ENCODE peak calls at places on chromosomes 3 and 15, in seven cellular contexts. V is D721Med, J is HCEC 1CT, S is HL-60, R is heart left ventricle, G is germinal center, C is iris pigment epithelial cell. E is an unnamed sample.
A peak's percentile ranks its signal among the peaks of the same experiment; 100 is the strongest.

GRCh38 chr3:143812411-143812968 is 35.8 kb downstream of the SLC9A9 start:
- DNase-seq in S (no peak), J (no peak), C (no peak), G (no peak), R (no peak), V (no peak), E (no peak)

GRCh38 chr3:106114848-106115247 is 246.0 kb upstream of the CBLB start:
- DNase-seq in G (no peak), S (no peak), V (no peak), R (no peak), J (peak; percentile 62), C (peak; percentile 56), E (no peak)

GRCh38 chr15:62071711-62072308 is 5.0 kb downstream of the C2CD4A start:
- DNase-seq in S (no peak), G (peak; percentile 33), R (no peak), V (no peak), J (peak; percentile 46), C (peak; percentile 56), E (peak; percentile 51)

GRCh38 chr3:128698211-128699011 is 27.6 kb upstream of the RAB7A start:
- DNase-seq in G (peak; percentile 22), J (no peak), C (peak; percentile 12), R (peak; percentile 37), S (peak; percentile 43), V (no peak), E (peak; percentile 55)

GRCh38 chr3:64741344-64741743 is 53.5 kb upstream of the ADAMTS9 start:
- DNase-seq in G (no peak), R (no peak), C (peak; percentile 74), S (no peak), V (no peak), J (no peak), E (no peak)

GRCh38 chr3:36890261-36890660 is 54.6 kb downstream of the TRANK1 start:
- DNase-seq in G (no peak), J (no peak), V (no peak), R (no peak), S (no peak), C (no peak), E (no peak)

GRCh38 chr3:16147226-16147625 is 27.3 kb upstream of the GALNT15 start:
- DNase-seq in J (peak; percentile 70), V (no peak), R (no peak), C (peak; percentile 87), S (no peak), G (no peak), E (no peak)

GRCh38 chr3:193780371-193780770 is 187.4 kb downstream of the OPA1 start:
- DNase-seq in G (no peak), S (no peak), R (no peak), V (no peak), C (no peak), J (no peak), E (no peak)

GRCh38 chr3:193732391-193732790 is 139.4 kb downstream of the OPA1 start:
- DNase-seq in J (peak; percentile 57), G (no peak), C (peak; percentile 75), S (no peak), R (no peak), V (no peak), E (no peak)

GRCh38 chr3:65672876-65673815 is 365.6 kb downstream of the MAGI1 start:
- DNase-seq in S (peak; percentile 34), R (peak; percentile 45), V (no peak), J (peak; percentile 54), C (peak; percentile 54), G (no peak), E (peak; percentile 43)

GRCh38 chr3:73164622-73165021 is 103.2 kb downstream of the EBLN2 start:
- DNase-seq in V (no peak), C (no peak), S (no peak), R (no peak), G (no peak), J (no peak), E (no peak)

GRCh38 chr3:30597131-30597768 is 9.2 kb upstream of the TGFBR2 start:
- DNase-seq in V (no peak), R (no peak), G (no peak), C (peak; percentile 94), S (no peak), J (peak; percentile 89), E (peak; percentile 80)

GRCh38 chr3:161854232-161854771 is 357.7 kb downstream of the OTOL1 start:
- DNase-seq in S (peak; percentile 26), J (peak; percentile 50), R (no peak), V (no peak), C (peak; percentile 85), G (no peak), E (peak; percentile 3)

GRCh38 chr3:31077021-31077601 is 182.7 kb upstream of the GADL1 start:
- DNase-seq in R (no peak), S (no peak), J (peak; percentile 96), G (no peak), V (no peak), C (peak; percentile 90), E (no peak)

GRCh38 chr15:27492021-27492621 is 521.1 kb downstream of the GABRG3 start:
- DNase-seq in V (no peak), J (no peak), S (no peak), G (no peak), R (no peak), C (peak; percentile 19), E (no peak)

GRCh38 chr3:105594219-105594618 is 227.5 kb downstream of the ALCAM start:
- DNase-seq in J (peak; percentile 82), V (no peak), G (no peak), C (peak; percentile 77), S (no peak), R (no peak), E (no peak)

GRCh38 chr3:33581666-33582065 is 136.4 kb downstream of the CLASP2 start:
- DNase-seq in S (no peak), C (no peak), V (no peak), R (no peak), J (no peak), G (no peak), E (no peak)

GRCh38 chr3:112519424-112520001 is 20.2 kb upstream of the BTLA start:
- DNase-seq in V (no peak), S (peak; percentile 63), R (peak; percentile 29), J (peak; percentile 58), C (peak; percentile 81), G (peak; percentile 60), E (peak; percentile 95)

GRCh38 chr15:90201150-90201943 is at the start of gene SEMA4B:
- DNase-seq in R (peak; percentile 76), J (peak; percentile 39), G (peak; percentile 92), V (peak; percentile 84), S (peak; percentile 75), C (peak; percentile 49), E (peak; percentile 49)

GRCh38 chr15:77577350-77577749 is 55.4 kb downstream of the LINGO1 start:
- DNase-seq in V (peak; percentile 64), G (no peak), C (no peak), J (no peak), R (no peak), S (no peak), E (no peak)

GRCh38 chr3:111936967-111937366 is 41.9 kb upstream of the ABHD10 start:
- DNase-seq in C (peak; percentile 57), J (peak; percentile 57), V (no peak), S (no peak), R (no peak), G (no peak), E (no peak)

GRCh38 chr15:79828447-79828846 is 68.4 kb downstream of the MTHFS start:
- DNase-seq in R (no peak), J (no peak), G (no peak), V (no peak), C (no peak), S (no peak), E (no peak)

GRCh38 chr3:170977911-170978310 is 48.6 kb downstream of the SLC2A2 start:
- DNase-seq in R (no peak), V (no peak), J (no peak), S (no peak), G (no peak), C (peak; percentile 70), E (no peak)

E was measured in AML-193.